ENCODE peak calls at places on chromosomes 16 and 17, in five cellular contexts. One of them, this sample, is unnamed.

GRCh38 chr17:39652635-39653315 is 12.4 kb upstream of the TCAP start:
- DNase-seq in AG09309: no peak
- DNase-seq in fibroblast of lung: no peak
- DNase-seq in left ventricle myocardium inferior: no peak
- DNase-seq in BJ: no peak
- DNase-seq in this sample: no peak

GRCh38 chr16:24328835-24329418 is 72.8 kb downstream of the CACNG3 start:
- DNase-seq in AG09309: no peak
- DNase-seq in fibroblast of lung: no peak
- DNase-seq in left ventricle myocardium inferior: no peak
- DNase-seq in BJ: no peak
- DNase-seq in this sample: no peak

GRCh38 chr16:4442371-4442770 is 16.7 kb downstream of the DNAJA3 start:
- DNase-seq in AG09309: no peak
- DNase-seq in fibroblast of lung: no peak
- DNase-seq in left ventricle myocardium inferior: no peak
- DNase-seq in BJ: no peak
- DNase-seq in this sample: no peak

GRCh38 chr16:54594646-54595381 is 308.2 kb upstream of the IRX3 start:
- DNase-seq in AG09309: no peak
- DNase-seq in fibroblast of lung: no peak
- DNase-seq in left ventricle myocardium inferior: no peak
- DNase-seq in BJ: no peak
- DNase-seq in this sample: no peak

GRCh38 chr17:61579961-61580360 is 11.1 kb downstream of the NACA2 start:
- DNase-seq in AG09309: no peak
- DNase-seq in fibroblast of lung: peak
- DNase-seq in left ventricle myocardium inferior: no peak
- DNase-seq in BJ: no peak
- DNase-seq in this sample: no peak

GRCh38 chr16:16100631-16101030 is 122.7 kb downstream of the ABCC6 start:
- DNase-seq in AG09309: no peak
- DNase-seq in fibroblast of lung: no peak
- DNase-seq in left ventricle myocardium inferior: no peak
- DNase-seq in BJ: no peak
- DNase-seq in this sample: no peak

GRCh38 chr17:42920106-42920900 is 19.7 kb downstream of the G6PC1 start:
- DNase-seq in AG09309: no peak
- DNase-seq in fibroblast of lung: no peak
- DNase-seq in left ventricle myocardium inferior: no peak
- DNase-seq in BJ: no peak
- DNase-seq in this sample: no peak

GRCh38 chr16:49216593-49216992 is 65.0 kb downstream of the CBLN1 start:
- DNase-seq in AG09309: no peak
- DNase-seq in fibroblast of lung: no peak
- DNase-seq in left ventricle myocardium inferior: no peak
- DNase-seq in BJ: no peak
- DNase-seq in this sample: no peak

GRCh38 chr16:62225675-62226074 is 189.4 kb upstream of the CDH8 start:
- DNase-seq in AG09309: no peak
- DNase-seq in fibroblast of lung: no peak
- DNase-seq in left ventricle myocardium inferior: peak
- DNase-seq in BJ: no peak
- DNase-seq in this sample: no peak

GRCh38 chr16:27641260-27641659 is 91.3 kb downstream of the KATNIP start:
- DNase-seq in AG09309: no peak
- DNase-seq in fibroblast of lung: no peak
- DNase-seq in left ventricle myocardium inferior: no peak
- DNase-seq in BJ: no peak
- DNase-seq in this sample: no peak

GRCh38 chr16:29680180-29680598 is 1.2 kb downstream of the QPRT start:
- DNase-seq in AG09309: no peak
- DNase-seq in fibroblast of lung: no peak
- DNase-seq in left ventricle myocardium inferior: no peak
- DNase-seq in BJ: no peak
- DNase-seq in this sample: no peak

GRCh38 chr16:52050418-52050817 is 496.5 kb downstream of the TOX3 start:
- DNase-seq in AG09309: no peak
- DNase-seq in fibroblast of lung: peak
- DNase-seq in left ventricle myocardium inferior: no peak
- DNase-seq in BJ: no peak
- DNase-seq in this sample: no peak

GRCh38 chr17:40490289-40490853 is 11.1 kb downstream of the TNS4 start:
- DNase-seq in AG09309: peak
- DNase-seq in fibroblast of lung: peak
- DNase-seq in left ventricle myocardium inferior: peak
- DNase-seq in BJ: no peak
- DNase-seq in this sample: peak

GRCh38 chr17:21002309-21003006 is 40.4 kb downstream of the USP22 start:
- DNase-seq in AG09309: no peak
- DNase-seq in fibroblast of lung: no peak
- DNase-seq in left ventricle myocardium inferior: no peak
- DNase-seq in BJ: no peak
- DNase-seq in this sample: no peak

GRCh38 chr16:15746332-15746731 is 96.3 kb downstream of the NDE1 start:
- DNase-seq in AG09309: no peak
- DNase-seq in fibroblast of lung: no peak
- DNase-seq in left ventricle myocardium inferior: no peak
- DNase-seq in BJ: no peak
- DNase-seq in this sample: no peak

GRCh38 chr17:236641-237405 is 55.4 kb upstream of the DOC2B start:
- DNase-seq in AG09309: no peak
- DNase-seq in fibroblast of lung: no peak
- DNase-seq in left ventricle myocardium inferior: peak
- DNase-seq in BJ: no peak
- DNase-seq in this sample: no peak

GRCh38 chr17:43381204-43381603 is 17.6 kb upstream of the ARL4D start:
- DNase-seq in AG09309: no peak
- DNase-seq in fibroblast of lung: no peak
- DNase-seq in left ventricle myocardium inferior: no peak
- DNase-seq in BJ: no peak
- DNase-seq in this sample: no peak

GRCh38 chr16:87924041-87924851 is 12.1 kb downstream of the CA5A start:
- DNase-seq in AG09309: no peak
- DNase-seq in fibroblast of lung: no peak
- DNase-seq in left ventricle myocardium inferior: no peak
- DNase-seq in BJ: no peak
- DNase-seq in this sample: no peak

GRCh38 chr17:79779088-79779529 is 1.2 kb downstream of the CBX2 start:
- DNase-seq in AG09309: no peak
- DNase-seq in fibroblast of lung: no peak
- DNase-seq in left ventricle myocardium inferior: no peak
- DNase-seq in BJ: no peak
- DNase-seq in this sample: no peak

GRCh38 chr17:44278006-44278405 is 10.1 kb upstream of the SLC4A1 start:
- DNase-seq in AG09309: no peak
- DNase-seq in fibroblast of lung: no peak
- DNase-seq in left ventricle myocardium inferior: no peak
- DNase-seq in BJ: no peak
- DNase-seq in this sample: peak

GRCh38 chr17:44095647-44096496 is 25.3 kb downstream of the G6PC3 start:
- DNase-seq in AG09309: peak
- DNase-seq in fibroblast of lung: peak
- DNase-seq in left ventricle myocardium inferior: peak
- DNase-seq in BJ: peak
- DNase-seq in this sample: peak

GRCh38 chr16:87538594-87538993 is 45.8 kb upstream of the ZCCHC14 start:
- DNase-seq in AG09309: peak
- DNase-seq in fibroblast of lung: no peak
- DNase-seq in left ventricle myocardium inferior: no peak
- DNase-seq in BJ: peak
- DNase-seq in this sample: peak

GRCh38 chr17:16491703-16492612 is at the start of gene LRRC75A:
- DNase-seq in AG09309: no peak
- DNase-seq in fibroblast of lung: peak
- DNase-seq in left ventricle myocardium inferior: peak
- DNase-seq in BJ: no peak
- DNase-seq in this sample: no peak

GRCh38 chr16:12532871-12533610 is 270.6 kb downstream of the CPPED1 start:
- DNase-seq in AG09309: no peak
- DNase-seq in fibroblast of lung: no peak
- DNase-seq in left ventricle myocardium inferior: no peak
- DNase-seq in BJ: no peak
- DNase-seq in this sample: no peak

GRCh38 chr17:4433515-4434031 is at the start of gene SPNS3:
- DNase-seq in AG09309: no peak
- DNase-seq in fibroblast of lung: no peak
- DNase-seq in left ventricle myocardium inferior: no peak
- DNase-seq in BJ: no peak
- DNase-seq in this sample: no peak

GRCh38 chr17:12665263-12666210 is at the start of gene MYOCD:
- DNase-seq in AG09309: no peak
- DNase-seq in fibroblast of lung: no peak
- DNase-seq in left ventricle myocardium inferior: peak
- DNase-seq in BJ: no peak
- DNase-seq in this sample: peak

GRCh38 chr17:71316498-71316897 is 804.3 kb upstream of the SOX9 start:
- DNase-seq in AG09309: no peak
- DNase-seq in fibroblast of lung: no peak
- DNase-seq in left ventricle myocardium inferior: no peak
- DNase-seq in BJ: no peak
- DNase-seq in this sample: no peak

GRCh38 chr17:79837888-79838540 is 1.2 kb downstream of the CBX4 start:
- DNase-seq in AG09309: no peak
- DNase-seq in fibroblast of lung: no peak
- DNase-seq in left ventricle myocardium inferior: no peak
- DNase-seq in BJ: no peak
- DNase-seq in this sample: no peak

GRCh38 chr16:49837673-49838360 is 18.1 kb downstream of the ZNF423 start:
- DNase-seq in AG09309: no peak
- DNase-seq in fibroblast of lung: no peak
- DNase-seq in left ventricle myocardium inferior: no peak
- DNase-seq in BJ: no peak
- DNase-seq in this sample: no peak

GRCh38 chr16:30063893-30064745 is 1.4 kb upstream of the ALDOA start:
- DNase-seq in AG09309: no peak
- DNase-seq in fibroblast of lung: peak
- DNase-seq in left ventricle myocardium inferior: peak
- DNase-seq in BJ: no peak
- DNase-seq in this sample: peak

GRCh38 chr16:82603784-82604411 is 22.9 kb upstream of the CDH13 start:
- DNase-seq in AG09309: peak
- DNase-seq in fibroblast of lung: peak
- DNase-seq in left ventricle myocardium inferior: peak
- DNase-seq in BJ: no peak
- DNase-seq in this sample: peak

GRCh38 chr16:14608111-14608566 is 21.9 kb downstream of the PARN start:
- DNase-seq in AG09309: no peak
- DNase-seq in fibroblast of lung: no peak
- DNase-seq in left ventricle myocardium inferior: no peak
- DNase-seq in BJ: no peak
- DNase-seq in this sample: no peak

GRCh38 chr16:4709481-4709880 is 16.1 kb downstream of the NUDT16L1 start:
- DNase-seq in AG09309: no peak
- DNase-seq in fibroblast of lung: peak
- DNase-seq in left ventricle myocardium inferior: no peak
- DNase-seq in BJ: no peak
- DNase-seq in this sample: peak

GRCh38 chr17:77264617-77265230 is 124.0 kb downstream of the SEC14L1 start:
- DNase-seq in AG09309: no peak
- DNase-seq in fibroblast of lung: no peak
- DNase-seq in left ventricle myocardium inferior: no peak
- DNase-seq in BJ: no peak
- DNase-seq in this sample: no peak
- H3K4me3 ChIP-seq in AG09309: no peak
- H3K4me3 ChIP-seq in fibroblast of lung: no peak
- H3K4me3 ChIP-seq in left ventricle myocardium inferior: no peak
- H3K4me3 ChIP-seq in BJ: no peak
- H3K4me3 ChIP-seq in this sample: no peak

GRCh38 chr16:78163772-78164391 is 64.4 kb downstream of the WWOX start:
- DNase-seq in AG09309: no peak
- DNase-seq in fibroblast of lung: no peak
- DNase-seq in left ventricle myocardium inferior: no peak
- DNase-seq in BJ: no peak
- DNase-seq in this sample: no peak
- TF ChIP-seq CTCF in AG09309: no peak
- TF ChIP-seq CTCF in fibroblast of lung: no peak
- TF ChIP-seq CTCF in left ventricle myocardium inferior: no peak
- TF ChIP-seq CTCF in BJ: no peak
- TF ChIP-seq CTCF in this sample: no peak

DNA sequence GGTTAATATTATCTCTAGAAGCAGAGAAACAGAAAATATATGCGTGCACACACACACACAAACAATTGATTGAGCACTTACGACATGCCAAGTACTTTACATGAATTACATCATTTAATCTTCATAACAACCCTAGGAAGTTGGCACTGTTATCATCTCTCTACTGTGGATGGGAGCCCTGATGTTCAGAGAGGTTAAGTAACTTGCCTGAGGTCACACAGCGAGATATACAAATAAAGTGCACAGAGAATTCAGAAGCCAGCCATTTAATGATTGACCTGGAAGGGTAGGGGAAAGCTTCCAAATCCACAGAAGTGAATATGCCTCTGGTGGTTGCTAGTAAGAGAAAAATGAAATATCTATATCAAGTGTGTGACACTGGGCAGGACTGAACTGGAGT is 37.5 kb upstream of the GPR139 start:
- DNase-seq in AG09309: no peak
- DNase-seq in fibroblast of lung: no peak
- DNase-seq in left ventricle myocardium inferior: no peak
- DNase-seq in BJ: no peak
- DNase-seq in this sample: no peak
- H3K4me3 ChIP-seq in AG09309: no peak
- H3K4me3 ChIP-seq in fibroblast of lung: no peak
- H3K4me3 ChIP-seq in left ventricle myocardium inferior: no peak
- H3K4me3 ChIP-seq in BJ: no peak
- H3K4me3 ChIP-seq in this sample: no peak

DNA sequence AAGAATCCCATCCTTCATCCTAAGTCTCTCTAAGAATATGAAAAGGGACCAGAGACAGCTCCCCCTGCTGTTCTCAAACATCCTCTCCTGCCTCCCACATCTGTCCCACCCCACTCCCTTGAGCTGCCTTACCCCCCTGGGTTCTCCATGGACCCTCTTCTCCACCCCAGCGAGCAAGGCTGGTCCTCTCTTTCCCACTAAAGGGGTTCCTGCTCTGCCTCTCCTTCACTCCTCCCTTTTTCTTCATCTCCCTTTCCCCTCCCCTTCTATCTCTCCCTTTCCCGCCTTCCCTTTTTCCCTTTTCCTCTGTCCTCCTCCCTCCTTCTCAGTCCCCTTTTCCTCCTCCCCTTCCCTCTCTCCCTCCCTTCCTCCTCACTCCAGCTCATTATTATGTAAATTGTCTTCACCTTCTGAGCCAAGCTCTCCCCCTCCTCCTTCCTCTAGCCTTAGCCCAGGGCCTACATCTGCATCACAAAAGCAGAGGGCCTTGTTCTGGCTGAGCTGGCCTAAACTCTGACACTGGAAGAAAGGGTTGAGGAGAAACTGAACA is 90.0 kb downstream of the GNAO1 start:
- DNase-seq in AG09309: no peak
- DNase-seq in fibroblast of lung: no peak
- DNase-seq in left ventricle myocardium inferior: no peak
- DNase-seq in BJ: no peak
- DNase-seq in this sample: no peak
- TF ChIP-seq CTCF in AG09309: peak
- TF ChIP-seq CTCF in fibroblast of lung: peak
- TF ChIP-seq CTCF in left ventricle myocardium inferior: peak
- TF ChIP-seq CTCF in BJ: peak
- TF ChIP-seq CTCF in this sample: peak

This sample was measured in fibroblast of the aortic adventitia.